ENCODE peak calls at places on chromosome 22, in ten cellular contexts. F is SK-N-DZ; B is activated CD4-positive, alpha-beta T cell treated with anti-CD3 and anti-CD28 coated beads for 24 hours; Y is cardiac fibroblast; O is T follicular helper cell; E is fibroblast of the conjunctiva; Q is GM04503; V is sciatic nerve; G is COR-L47; A is nephron progenitor cell. T is an unnamed sample.

GRCh38 chr22:23204541-23205157 is 24.3 kb downstream of the BCR start:
- DNase-seq in F (no peak), B (no peak), Y (no peak), O (no peak), E (no peak), Q (no peak), V (no peak), G (peak), A (no peak), T (peak)

GRCh38 chr22:37806409-37807338 is 1.1 kb upstream of the GCAT start:
- DNase-seq in F (no peak), B (no peak), Y (peak), O (no peak), E (no peak), Q (no peak), V (no peak), G (no peak), A (peak), T (no peak)

GRCh38 chr22:41290262-41291221 is 4.6 kb upstream of the RANGAP1 start:
- DNase-seq in F (no peak), B (no peak), Y (peak), O (no peak), E (peak), Q (peak), V (no peak), G (no peak), A (peak), T (no peak)

GRCh38 chr22:41479671-41480396 is 10.9 kb downstream of the ACO2 start:
- DNase-seq in F (no peak), B (no peak), Y (peak), O (no peak), E (peak), Q (peak), V (no peak), G (peak), A (no peak), T (no peak)

GRCh38 chr22:34722901-34723300 is 343.1 kb upstream of the ISX start:
- DNase-seq in F (no peak), B (no peak), Y (no peak), O (no peak), E (no peak), Q (no peak), V (no peak), G (no peak), A (no peak), T (no peak)

GRCh38 chr22:48849963-48850657 is 977.6 kb downstream of the BRD1 start:
- DNase-seq in F (no peak), B (no peak), Y (no peak), O (no peak), E (no peak), Q (no peak), V (peak), G (peak), A (no peak), T (no peak)

GRCh38 chr22:30212363-30212995 is 34.1 kb downstream of the LIF start:
- DNase-seq in F (no peak), B (no peak), Y (peak), O (no peak), E (no peak), Q (peak), V (peak), G (no peak), A (no peak), T (peak)

GRCh38 chr22:45248832-45249561 is 8.3 kb upstream of the KIAA0930 start:
- DNase-seq in F (no peak), B (no peak), Y (no peak), O (no peak), E (no peak), Q (no peak), V (no peak), G (no peak), A (no peak), T (no peak)

GRCh38 chr22:28021998-28022660 is 103.1 kb upstream of the PITPNB start:
- DNase-seq in F (no peak), B (no peak), Y (no peak), O (no peak), E (no peak), Q (no peak), V (peak), G (no peak), A (no peak), T (no peak)